ENCODE peak calls at places on chromosomes 2 and 18, in five cellular contexts. B, L, Y, W and X are unnamed samples.

GRCh38 chr2:136297974-136298373 is 180.0 kb upstream of the CXCR4 start:
- DNase-seq in L (no peak), Y (no peak), B (no peak), W (no peak), X (no peak)

GRCh38 chr2:86410581-86410980 is 30.6 kb upstream of the KDM3A start:
- DNase-seq in B (no peak), W (no peak), Y (no peak), L (no peak), X (no peak)

GRCh38 chr18:77067315-77068061 is 65.1 kb downstream of the MBP start:
- DNase-seq in Y (peak; percentile 95), W (peak; percentile 75), L (peak; percentile 59), B (no peak), X (peak; percentile 90)

GRCh38 chr2:118227698-118228508 is 139.6 kb downstream of the INSIG2 start:
- DNase-seq in W (no peak), L (no peak), Y (no peak), B (no peak), X (no peak)

GRCh38 chr2:10993001-10993481 is 81.3 kb downstream of the KCNF1 start:
- DNase-seq in B (no peak), W (no peak), Y (peak; percentile 51), L (no peak), X (no peak)

GRCh38 chr2:165627463-165627862 is 158.0 kb downstream of the CSRNP3 start:
- DNase-seq in Y (peak; percentile 79), B (no peak), L (no peak), W (no peak), X (no peak)

GRCh38 chr2:163341426-163341825 is 394.4 kb downstream of the FIGN start:
- DNase-seq in L (no peak), W (no peak), B (no peak), Y (peak; percentile 92), X (no peak)

GRCh38 chr2:151651274-151651673 is 83.0 kb downstream of the NEB start:
- DNase-seq in L (no peak), W (no peak), B (no peak), Y (no peak), X (no peak)

GRCh38 chr2:17918789-17919188 is 40.3 kb downstream of the KCNS3 start:
- DNase-seq in L (no peak), Y (no peak), B (no peak), W (no peak), X (no peak)

GRCh38 chr2:147711031-147711430 is 133.8 kb upstream of the ACVR2A start:
- DNase-seq in B (no peak), W (no peak), Y (peak; percentile 59), L (no peak), X (no peak)

GRCh38 chr2:33512112-33512511 is 35.7 kb downstream of the RASGRP3 start:
- DNase-seq in W (no peak), L (no peak), Y (no peak), B (no peak), X (no peak)

GRCh38 chr2:25714740-25715139 is 41.4 kb upstream of the DTNB start:
- DNase-seq in W (no peak), Y (no peak), L (peak; percentile 32), B (no peak), X (no peak)

GRCh38 chr18:61754039-61754583 is 138.7 kb downstream of the RNF152 start:
- DNase-seq in W (no peak), L (peak; percentile 51), Y (no peak), B (no peak), X (no peak)

GRCh38 chr2:238059505-238059904 is 1.3 kb upstream of the SCLY start:
- DNase-seq in B (no peak), W (no peak), Y (no peak), L (no peak), X (no peak)

GRCh38 chr2:106158131-106158530 is 36.0 kb downstream of the UXS1 start:
- DNase-seq in B (no peak), Y (no peak), W (no peak), L (no peak), X (no peak)

GRCh38 chr2:106157416-106157815 is 36.7 kb downstream of the UXS1 start:
- DNase-seq in Y (no peak), W (no peak), B (no peak), L (no peak), X (no peak)

GRCh38 chr2:106159867-106160785 is 34.0 kb downstream of the UXS1 start:
- DNase-seq in B (no peak), Y (no peak), W (no peak), L (peak; percentile 19), X (no peak)

GRCh38 chr2:106160786-106161261 is 33.3 kb downstream of the UXS1 start:
- DNase-seq in W (no peak), L (no peak), Y (no peak), B (no peak), X (no peak)

GRCh38 chr2:106158871-106159270 is 35.2 kb downstream of the UXS1 start:
- DNase-seq in Y (no peak), B (no peak), W (no peak), L (no peak), X (no peak)
- H3K4me1 ChIP-seq in Y (peaks cover 10% of the 10 kb centered on the region), B (no peaks in the 10 kb centered on the region), W (peaks cover 26% of the 10 kb centered on the region), L (no peaks in the 10 kb centered on the region), X (no peaks in the 10 kb centered on the region)

DNA sequence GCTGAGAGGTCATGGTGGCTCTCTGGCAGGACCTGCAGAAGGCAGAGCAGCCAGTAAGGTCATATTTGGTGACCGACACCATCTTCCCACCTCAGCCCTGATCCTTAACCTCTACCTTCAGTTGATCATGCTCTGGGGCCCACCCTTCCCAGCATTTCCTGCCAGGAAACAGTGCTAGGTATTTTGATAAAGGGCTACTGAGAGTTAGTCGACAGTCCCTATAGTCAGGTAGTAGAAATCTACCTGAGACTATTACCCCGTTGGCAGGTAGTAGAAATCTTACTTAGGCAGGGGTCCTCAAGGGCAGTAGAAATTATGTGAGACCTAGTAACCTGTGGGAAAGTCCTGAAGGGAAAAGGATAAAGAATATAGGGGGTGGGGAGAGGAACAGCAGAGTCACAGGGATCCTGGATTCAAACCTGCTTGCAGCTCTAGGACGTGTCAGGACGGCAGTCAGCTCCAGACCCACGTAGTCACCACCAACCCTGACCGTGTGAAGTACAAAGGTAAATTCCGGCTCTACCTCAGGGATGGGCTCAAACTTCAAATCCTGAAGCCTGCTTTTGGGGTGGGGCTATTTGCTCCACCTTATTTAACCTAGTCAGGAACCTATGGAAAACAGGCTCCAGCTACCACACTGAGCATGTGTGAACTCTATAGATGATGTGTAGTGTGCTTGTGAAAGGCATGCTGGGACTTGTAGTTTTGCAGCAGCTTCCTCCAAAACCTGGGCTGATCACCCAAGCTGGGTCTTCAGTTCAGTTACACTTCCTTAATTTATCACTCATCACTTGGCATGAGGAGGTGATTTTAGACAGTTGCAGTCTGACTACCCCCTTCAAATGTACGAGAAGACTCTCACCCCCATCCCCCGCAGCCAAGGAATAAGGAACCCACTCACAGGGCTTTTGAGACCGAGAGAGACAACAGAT is at the start of gene DQX1:
- DNase-seq in Y (no peak), W (no peak), B (no peak), L (peak; percentile 99), X (no peak)
- H3K4me3 ChIP-seq in Y (no peak within 1 kb of the TSS), W (no peak within 1 kb of the TSS), B (no peak within 1 kb of the TSS), L (peak within 1 kb of the TSS; percentile 28), X (no peak within 1 kb of the TSS)

GRCh38 chr2:231611273-231612198 is 18.9 kb downstream of the TEX44 start:
- DNase-seq in B (no peak), Y (peak; percentile 65), W (peak; percentile 84), L (peak; percentile 57), X (peak; percentile 64)

GRCh38 chr2:231614559-231615057 is 21.9 kb downstream of the TEX44 start:
- DNase-seq in L (no peak), W (no peak), B (peak; percentile 71), Y (no peak), X (no peak)

GRCh38 chr2:231613655-231614558 is 21.2 kb downstream of the TEX44 start:
- DNase-seq in L (peak; percentile 73), Y (peak; percentile 71), W (peak; percentile 76), B (peak; percentile 93), X (peak; percentile 61)

GRCh38 chr2:231613054-231613654 is 20.5 kb downstream of the TEX44 start:
- DNase-seq in B (peak; percentile 36), Y (no peak), W (no peak), L (peak; percentile 53), X (no peak)

DNA sequence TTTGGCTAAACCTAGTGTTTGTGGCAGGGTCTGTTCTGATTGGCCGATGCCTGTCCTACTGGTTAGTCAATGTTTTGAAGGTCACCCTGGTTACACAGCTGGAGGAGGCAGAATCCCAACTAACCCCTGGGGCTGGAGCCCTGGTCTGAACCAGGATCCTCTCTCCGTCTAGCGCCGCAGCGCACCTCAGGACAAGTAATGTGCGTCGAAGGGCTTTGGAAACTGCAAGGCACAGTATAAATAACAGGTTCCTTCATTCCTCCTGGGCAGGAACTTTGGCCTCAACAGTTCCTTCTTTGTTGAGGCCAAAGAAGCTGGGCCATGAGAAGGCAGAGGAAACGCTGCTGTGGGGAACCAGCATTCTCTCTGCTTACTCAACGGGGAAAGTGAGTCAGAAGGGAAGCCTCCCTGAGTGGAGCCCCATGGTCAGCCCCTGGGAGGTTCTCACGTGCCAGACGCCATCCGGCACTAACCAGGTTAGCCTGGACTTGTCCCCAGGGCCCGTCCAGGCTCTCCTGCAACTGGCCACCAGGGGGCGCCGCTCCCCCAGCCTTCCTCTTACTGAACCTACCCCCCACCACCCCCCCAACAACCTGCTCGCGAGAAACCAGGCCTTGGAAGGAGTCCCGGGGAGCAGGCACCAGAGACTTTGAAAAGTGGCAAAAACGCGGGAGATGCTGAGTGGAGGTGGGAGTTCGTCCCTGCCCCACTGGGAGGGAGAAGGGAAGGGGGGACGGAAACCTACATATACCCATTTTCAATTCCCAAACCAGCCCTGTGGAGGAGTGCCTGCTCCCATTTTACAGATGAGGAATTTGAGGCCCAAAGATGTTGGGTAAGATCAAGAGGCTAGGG is 19.8 kb downstream of the TEX44 start:
- DNase-seq in Y (peak; percentile 86), W (peak; percentile 88), L (peak; percentile 84), B (peak; percentile 91), X (peak; percentile 93)
- H3K4me1 ChIP-seq in Y (peaks cover 38% of the 10 kb centered on the region), W (peaks cover 54% of the 10 kb centered on the region), L (peaks cover 4% of the 10 kb centered on the region), B (peaks cover 16% of the 10 kb centered on the region), X (peaks cover 21% of the 10 kb centered on the region)

GRCh38 chr2:174336403-174337336 is 1.9 kb downstream of the SP9 start:
- DNase-seq in Y (no peak), L (peak; percentile 53), B (no peak), W (peak; percentile 48), X (no peak)

GRCh38 chr2:174335605-174336402 is 1.1 kb downstream of the SP9 start:
- DNase-seq in Y (no peak), W (no peak), L (no peak), B (no peak), X (no peak)

GRCh38 chr2:174338626-174339570 is 4.1 kb downstream of the SP9 start:
- DNase-seq in L (no peak), Y (no peak), B (no peak), W (no peak), X (no peak)

GRCh38 chr2:174338155-174338495 is 3.4 kb downstream of the SP9 start:
- DNase-seq in B (no peak), Y (no peak), L (no peak), W (no peak), X (no peak)

DNA sequence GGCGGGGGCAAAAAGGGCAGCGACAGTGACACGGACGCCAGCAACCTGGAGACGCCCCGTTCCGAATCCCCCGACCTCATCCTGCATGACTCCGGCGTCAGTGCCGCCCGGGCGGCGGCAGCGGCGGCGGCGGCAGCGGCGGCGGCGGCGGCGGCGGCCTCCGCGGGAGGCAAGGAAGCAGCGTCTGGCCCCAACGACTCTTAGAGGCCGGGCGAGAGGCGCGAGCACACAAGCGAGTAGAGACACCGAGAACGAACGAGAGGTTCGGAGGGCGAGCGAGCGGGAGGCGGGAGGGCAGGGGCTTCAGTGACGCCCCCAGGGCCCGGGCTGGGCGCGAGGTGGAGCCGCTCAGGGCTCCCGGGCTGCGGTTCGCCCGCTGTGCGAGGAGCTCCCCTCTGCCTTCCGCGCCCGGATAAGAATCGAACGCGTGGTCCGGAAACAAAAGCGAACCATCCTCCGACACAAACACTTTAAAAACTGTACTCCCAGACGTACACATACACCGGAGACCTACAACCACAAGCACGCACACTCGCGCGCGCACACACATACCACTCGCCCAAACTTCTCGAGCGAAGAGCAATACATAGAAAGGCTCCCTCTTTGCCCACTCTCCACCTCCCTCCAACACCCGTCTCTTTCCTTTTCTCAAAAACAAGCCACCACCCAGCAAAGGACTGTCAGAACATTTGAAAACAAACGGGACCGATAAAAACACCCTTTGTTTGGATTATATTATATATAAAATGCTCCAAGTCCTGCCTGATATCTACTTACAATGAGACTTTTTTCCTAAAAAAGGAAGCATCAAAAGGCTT is 2.8 kb downstream of the SP9 start:
- DNase-seq in L (no peak), W (no peak), Y (peak; percentile 52), B (no peak), X (no peak)
- H3K4me3 ChIP-seq in L (peak overlapping the region; percentile 33), W (peak overlapping the region; percentile 64), Y (no peak overlapping the region), B (no peak overlapping the region), X (peak overlapping the region; percentile 53)